ENCODE peak calls at places on chromosomes 6 and 20, in six cellular contexts. J is HCT116, S is right cardiac atrium, Z is left ventricle myocardium inferior, P is HTR-8/SVneo, X is NCI-H510A treated with DMSO at 0.1 percent for 48 hours. I is an unnamed sample.

GRCh38 chr6:62229231-62229630 is 56.8 kb downstream of the KHDRBS2 start:
- DNase-seq in J (no peak), S (no peak), Z (no peak), P (no peak), X (no peak), I (no peak)

GRCh38 chr6:41811095-41811494 is 23.6 kb downstream of the TOMM6 start:
- DNase-seq in J (no peak), S (no peak), Z (no peak), P (no peak), X (no peak), I (no peak)

GRCh38 chr6:26272171-26272631 is 92.8 kb upstream of the BTN3A2 start:
- DNase-seq in J (no peak), S (peak; percentile 36), Z (peak; percentile 20), P (no peak), X (no peak), I (no peak)

GRCh38 chr20:57458400-57459160 is 66.4 kb downstream of the CTCFL start:
- DNase-seq in J (no peak), S (no peak), Z (no peak), P (no peak), X (no peak), I (no peak)

GRCh38 chr6:23964865-23965264 is 161.2 kb upstream of the NRSN1 start:
- DNase-seq in J (no peak), S (no peak), Z (no peak), P (no peak), X (no peak), I (no peak)

GRCh38 chr6:125918230-125918629 is 38.3 kb upstream of the HINT3 start:
- DNase-seq in J (no peak), S (no peak), Z (no peak), P (no peak), X (no peak), I (peak; percentile 2)

GRCh38 chr20:41524980-41525613 is 93.1 kb downstream of the CHD6 start:
- DNase-seq in J (no peak), S (peak; percentile 83), Z (peak; percentile 83), P (no peak), X (no peak), I (peak; percentile 8)

GRCh38 chr6:56475736-56476457 is 166.8 kb downstream of the DST start:
- DNase-seq in J (no peak), S (no peak), Z (peak; percentile 20), P (no peak), X (no peak), I (no peak)

I was measured in SHP77 treated with DMSO at 0.1 percent for 48 hours.